ENCODE peak calls at places on chromosomes 16 and 17, in four cellular contexts. I, U, R and F are unnamed samples.

GRCh38 chr17:61307905-61308886 is 91.4 kb upstream of the TBX2 start:
- DNase-seq in U (peak), I (peak), R (peak), F (peak)

GRCh38 chr16:69089091-69089912 is 16.2 kb upstream of the HAS3 start:
- DNase-seq in U (peak), R (no peak), I (no peak), F (no peak)

GRCh38 chr16:74450236-74450635 is 29.0 kb upstream of the CLEC18B start:
- DNase-seq in U (no peak), R (peak), I (no peak), F (peak)

GRCh38 chr16:468072-468821 is 42.8 kb downstream of the RAB11FIP3 start:
- DNase-seq in R (no peak), I (no peak), U (no peak), F (no peak)

GRCh38 chr16:8634991-8635736 is 13.7 kb downstream of the METTL22 start:
- DNase-seq in R (peak), U (no peak), I (no peak), F (peak)

GRCh38 chr16:3830625-3831254 is 49.8 kb downstream of the CREBBP start:
- DNase-seq in R (no peak), U (no peak), I (no peak), F (no peak)

GRCh38 chr17:82943751-82944150 is 103.9 kb upstream of the ZNF750 start:
- DNase-seq in R (no peak), U (no peak), I (no peak), F (no peak)

GRCh38 chr17:50589112-50589712 is 28.7 kb downstream of the CACNA1G start:
- DNase-seq in R (peak), I (no peak), U (no peak), F (no peak)

GRCh38 chr17:8154608-8155152 is 2.5 kb upstream of the PER1 start:
- DNase-seq in R (peak), I (no peak), U (no peak), F (peak)

GRCh38 chr16:12542818-12543699 is 260.6 kb downstream of the CPPED1 start:
- DNase-seq in I (no peak), U (no peak), R (no peak), F (no peak)

GRCh38 chr17:9478889-9479288 is 96.7 kb downstream of the STX8 start:
- DNase-seq in U (no peak), R (no peak), I (no peak), F (no peak)

GRCh38 chr17:31726980-31727427 is 132.0 kb downstream of the COPRS start:
- DNase-seq in U (no peak), R (no peak), I (no peak), F (peak)

GRCh38 chr17:39166437-39167335 is 725 bp upstream of the ARL5C start:
- DNase-seq in R (no peak), I (no peak), U (peak), F (no peak)

GRCh38 chr17:60269417-60269816 is 119.6 kb downstream of the CA4 start:
- DNase-seq in R (no peak), U (no peak), I (no peak), F (no peak)

GRCh38 chr16:50301626-50302471 is 35.5 kb downstream of the ADCY7 start:
- DNase-seq in I (no peak), U (no peak), R (peak), F (peak)

GRCh38 chr17:78380370-78380769 is 1.9 kb downstream of the PGS1 start:
- DNase-seq in I (no peak), U (no peak), R (no peak), F (no peak)

GRCh38 chr17:78384479-78385175 is 6.2 kb downstream of the PGS1 start:
- DNase-seq in R (no peak), I (no peak), U (no peak), F (no peak)

GRCh38 chr17:78387982-78388941 is 9.8 kb downstream of the PGS1 start:
- DNase-seq in R (peak), I (no peak), U (peak), F (no peak)

GRCh38 chr17:78381601-78382168 is 3.2 kb downstream of the PGS1 start:
- DNase-seq in R (no peak), I (no peak), U (no peak), F (peak)

GRCh38 chr17:78383725-78384471 is 5.4 kb downstream of the PGS1 start:
- DNase-seq in R (peak), U (peak), I (peak), F (peak)
- H3K4me3 ChIP-seq in R (no peak), U (no peak), I (no peak), F (no peak)

DNA sequence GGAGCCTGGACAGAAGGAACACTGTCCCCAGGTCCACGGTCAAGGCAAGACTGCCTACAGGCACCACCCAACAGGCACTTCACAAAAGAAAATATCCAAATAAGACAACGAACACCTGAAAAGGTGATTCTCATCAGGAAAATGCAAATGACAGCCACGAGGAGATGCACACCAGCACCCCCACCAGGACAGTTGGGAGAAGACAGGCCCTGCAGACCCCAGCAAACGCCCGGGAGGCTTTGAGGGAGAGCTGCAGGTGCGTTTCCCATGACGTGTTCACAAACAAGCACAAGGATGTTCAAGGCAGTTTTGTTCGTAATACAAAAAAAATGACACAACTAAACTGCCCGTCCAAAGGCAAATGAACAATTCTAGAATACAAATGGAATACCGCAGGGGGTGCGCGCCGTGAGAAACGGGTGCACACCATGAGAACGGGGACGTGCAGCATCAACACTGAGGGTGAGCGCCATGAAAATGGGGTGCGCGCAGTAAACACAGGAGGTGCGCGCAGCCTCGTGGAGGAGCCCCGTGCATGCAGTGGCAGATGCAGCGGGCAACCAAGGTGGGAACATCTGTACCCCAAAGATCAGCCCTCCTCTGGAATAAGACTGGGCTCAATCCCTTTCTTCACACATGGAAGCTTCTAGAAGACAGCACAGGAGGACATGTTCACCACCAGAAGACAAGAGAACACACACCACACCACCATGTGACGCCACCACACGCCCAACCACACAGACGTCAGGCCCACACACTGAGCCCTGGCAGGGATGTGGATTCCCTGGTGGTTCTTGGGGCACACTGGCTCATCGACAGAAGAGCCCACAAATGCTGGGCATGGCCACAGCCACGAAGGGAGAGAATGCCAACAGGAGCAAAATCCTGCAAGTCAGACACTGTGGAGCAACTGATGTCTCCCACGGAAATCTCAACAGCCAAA is 91.2 kb downstream of the ZNF778 start:
- DNase-seq in R (no peak), U (no peak), I (no peak), F (no peak)
- TF ChIP-seq CTCF in R (peak), U (peak), I (no peak), F (peak)

DNA sequence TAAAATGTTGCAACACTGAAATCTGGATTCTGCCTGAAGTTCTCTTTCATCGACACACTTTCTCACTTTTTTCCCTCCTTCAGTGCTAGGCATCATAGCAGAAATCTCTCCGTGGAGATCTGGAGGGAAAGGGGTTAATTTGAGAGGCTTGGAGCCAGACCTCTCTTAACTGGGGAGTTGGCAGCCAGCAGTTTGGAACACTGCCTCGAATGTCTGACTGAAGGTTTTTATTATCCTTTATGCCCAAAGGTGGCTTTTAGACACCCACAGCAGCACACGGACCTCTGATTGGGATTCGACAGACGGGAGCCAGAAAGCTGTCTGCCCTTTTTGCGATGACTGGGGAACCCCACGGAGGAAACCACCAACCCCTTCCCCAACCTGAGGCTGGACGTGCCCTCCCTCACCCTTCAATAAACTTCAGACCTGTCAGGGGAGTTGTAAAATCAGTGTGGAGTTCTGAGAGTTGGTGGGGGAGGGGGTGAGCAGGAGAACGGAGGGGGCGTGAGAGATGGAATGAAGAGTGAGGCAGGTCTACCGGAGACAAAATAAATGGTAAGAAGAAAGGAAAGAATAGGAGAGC is 833.5 kb upstream of the SOX9 start:
- DNase-seq in I (no peak), U (no peak), R (no peak), F (no peak)
- H3K4me3 ChIP-seq in I (no peak), U (no peak), R (no peak), F (no peak)

DNA sequence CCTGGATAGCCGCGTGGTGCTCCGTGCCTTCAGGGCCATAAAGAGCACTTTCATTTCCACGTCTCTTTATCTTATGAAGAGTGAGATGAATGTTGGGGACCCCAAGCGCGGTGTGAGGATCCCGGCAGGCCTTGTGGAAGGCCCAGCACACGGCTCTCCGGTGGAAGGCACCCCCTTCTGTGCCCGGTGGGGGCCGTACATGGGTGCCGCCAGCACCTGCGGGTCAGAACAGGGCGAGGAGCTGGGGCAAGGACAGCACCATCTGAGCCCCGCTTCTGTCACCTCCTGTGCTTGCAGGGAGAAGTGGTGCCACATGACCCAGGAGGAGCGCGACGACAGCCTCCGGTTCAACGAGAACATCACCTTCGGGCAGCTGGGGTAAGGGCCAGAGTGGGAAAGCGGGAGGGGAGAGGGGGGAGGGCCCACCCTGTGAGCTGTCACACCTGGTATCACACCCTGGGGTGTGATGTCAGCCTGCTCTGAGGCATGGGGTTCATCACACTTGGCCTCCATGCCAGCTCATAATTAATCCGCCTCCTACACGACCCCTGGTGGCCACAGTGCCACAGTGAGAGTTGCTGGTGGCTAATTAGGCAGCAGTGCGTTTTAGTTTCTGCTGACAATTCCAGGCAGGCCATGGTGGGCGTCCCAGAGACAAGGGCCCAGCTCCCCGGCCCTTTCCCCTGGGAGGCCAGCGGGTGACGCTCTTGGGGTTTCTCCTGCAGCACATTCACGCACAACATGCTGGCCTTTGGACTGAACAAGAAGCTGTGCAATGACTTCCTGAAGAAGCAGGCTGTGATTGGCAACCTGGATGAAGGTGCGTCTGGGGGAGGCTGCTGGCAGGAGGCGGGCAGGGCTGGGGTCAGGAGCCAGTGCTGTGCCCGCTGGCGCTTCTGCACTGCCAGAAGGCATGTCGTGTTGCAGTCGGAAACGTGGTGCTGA is 25.7 kb downstream of the CIBAR2 start:
- DNase-seq in U (peak), R (peak), I (peak), F (peak)
- TF ChIP-seq CTCF in U (peak), R (peak), I (peak), F (peak)

GRCh38 chr17:74049167-74049797 is 154.2 kb upstream of the RPL38 start:
- DNase-seq in I (no peak), R (no peak), U (no peak), F (no peak)
- H3K4me3 ChIP-seq in I (no peak), R (no peak), U (no peak), F (no peak)

GRCh38 chr16:22337045-22337444 is 37.4 kb downstream of the CDR2 start:
- DNase-seq in U (no peak), R (no peak), I (no peak), F (no peak)

GRCh38 chr16:22336581-22336980 is 37.8 kb downstream of the CDR2 start:
- DNase-seq in I (no peak), R (no peak), U (no peak), F (no peak)

GRCh38 chr16:22330326-22330725 is 33.1 kb downstream of the POLR3E start:
- DNase-seq in U (no peak), I (no peak), R (no peak), F (no peak)

GRCh38 chr16:22335668-22336246 is 38.5 kb downstream of the POLR3E start:
- DNase-seq in U (no peak), R (no peak), I (no peak), F (no peak)

DNA sequence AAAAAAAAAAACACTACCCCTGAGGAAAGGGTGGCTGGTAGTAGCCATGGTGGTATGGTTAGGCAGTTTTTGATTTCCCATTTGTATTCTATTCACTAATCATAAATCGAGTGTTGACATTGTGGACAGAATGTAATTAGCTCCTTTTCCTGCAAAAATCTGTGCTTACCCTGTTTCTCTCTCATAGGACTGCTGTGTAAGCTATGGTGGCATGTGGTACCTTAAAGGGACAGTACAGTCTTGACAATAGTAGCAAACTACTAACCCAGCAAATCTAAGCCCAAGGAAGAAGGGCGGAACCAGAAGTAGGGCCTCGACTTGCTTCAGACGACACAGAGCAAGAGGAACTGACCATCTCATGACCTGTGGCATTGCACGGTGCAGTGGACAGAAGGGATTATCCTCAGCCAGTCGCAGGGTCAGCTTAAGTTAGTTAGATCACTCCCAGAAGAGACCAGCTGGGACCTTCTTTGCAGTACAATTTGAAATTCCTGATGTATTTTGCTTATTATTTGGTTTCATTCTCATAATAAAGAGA is 36.3 kb downstream of the POLR3E start:
- DNase-seq in U (peak), R (no peak), I (no peak), F (no peak)
- TF ChIP-seq CTCF in U (no peak), R (no peak), I (no peak), F (no peak)

DNA sequence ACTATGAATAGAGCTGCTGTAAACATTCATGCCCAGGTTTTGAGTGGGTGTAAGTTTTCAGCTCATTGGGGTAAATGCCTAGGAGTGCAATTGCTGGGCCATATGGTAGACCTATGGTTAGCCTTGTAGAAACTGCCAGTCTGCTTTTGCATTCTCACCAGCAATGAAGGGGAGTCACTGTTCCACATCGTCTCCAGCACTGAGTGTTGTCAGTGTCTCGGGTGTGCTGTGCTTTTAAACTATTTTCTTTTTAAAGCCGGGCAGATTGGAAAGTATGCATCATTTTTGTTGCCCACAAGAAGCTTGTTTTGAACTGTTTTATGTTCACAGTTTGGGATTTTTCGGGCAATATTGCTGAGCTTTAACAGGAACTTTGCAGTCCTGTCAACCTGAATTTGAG is 7.9 kb downstream of the RMI2 start:
- DNase-seq in I (no peak), R (no peak), U (no peak), F (no peak)
- H3K4me3 ChIP-seq in I (no peak), R (no peak), U (no peak), F (no peak)